ENCODE peak calls at places on chromosomes 1 and 21, in ten cellular contexts. One of them, this sample, is unnamed.

GRCh38 chr21:31180256-31181088 is 142.2 kb upstream of the KRTAP19-8 start:
- DNase-seq in fibroblast of lung: peak
- DNase-seq in HFFc6: peak
- DNase-seq in activated naive CD4-positive, alpha-beta T cell treated with anti-CD3 and anti-CD28 coated beads for 36 hours: peak
- DNase-seq in Calu3: peak
- DNase-seq in NB4: peak
- DNase-seq in HTR-8/SVneo: no peak
- DNase-seq in cardiac fibroblast: peak
- DNase-seq in H4: peak
- DNase-seq in glutamatergic neuron: no peak
- DNase-seq in this sample: no peak

GRCh38 chr1:218996362-218996761 is 177.3 kb upstream of the LYPLAL1 start:
- DNase-seq in HTR-8/SVneo: no peak
- DNase-seq in fibroblast of lung: peak
- DNase-seq in activated naive CD4-positive, alpha-beta T cell treated with anti-CD3 and anti-CD28 coated beads for 36 hours: no peak
- DNase-seq in HFFc6: peak
- DNase-seq in H4: no peak
- DNase-seq in Calu3: no peak
- DNase-seq in glutamatergic neuron: no peak
- DNase-seq in NB4: no peak
- DNase-seq in cardiac fibroblast: peak
- DNase-seq in this sample: no peak

GRCh38 chr1:163174524-163175437 is 27.9 kb downstream of the RGS5 start:
- DNase-seq in H4: peak
- DNase-seq in activated naive CD4-positive, alpha-beta T cell treated with anti-CD3 and anti-CD28 coated beads for 36 hours: peak
- DNase-seq in glutamatergic neuron: peak
- DNase-seq in NB4: peak
- DNase-seq in HFFc6: peak
- DNase-seq in fibroblast of lung: peak
- DNase-seq in Calu3: peak
- DNase-seq in HTR-8/SVneo: peak
- DNase-seq in cardiac fibroblast: peak
- DNase-seq in this sample: peak

GRCh38 chr1:106699436-106699835 is 357.0 kb upstream of the PRMT6 start:
- DNase-seq in Calu3: no peak
- DNase-seq in cardiac fibroblast: peak
- DNase-seq in fibroblast of lung: peak
- DNase-seq in HTR-8/SVneo: no peak
- DNase-seq in NB4: no peak
- DNase-seq in H4: no peak
- DNase-seq in activated naive CD4-positive, alpha-beta T cell treated with anti-CD3 and anti-CD28 coated beads for 36 hours: no peak
- DNase-seq in HFFc6: no peak
- DNase-seq in glutamatergic neuron: no peak
- DNase-seq in this sample: no peak

GRCh38 chr1:100580446-100580845 is 42.5 kb downstream of the GPR88 start:
- DNase-seq in HTR-8/SVneo: no peak
- DNase-seq in activated naive CD4-positive, alpha-beta T cell treated with anti-CD3 and anti-CD28 coated beads for 36 hours: no peak
- DNase-seq in fibroblast of lung: no peak
- DNase-seq in NB4: no peak
- DNase-seq in glutamatergic neuron: no peak
- DNase-seq in cardiac fibroblast: no peak
- DNase-seq in Calu3: no peak
- DNase-seq in H4: no peak
- DNase-seq in HFFc6: no peak
- DNase-seq in this sample: no peak

GRCh38 chr1:200610846-200611245 is 9.7 kb downstream of the KIF14 start:
- DNase-seq in H4: no peak
- DNase-seq in cardiac fibroblast: peak
- DNase-seq in HFFc6: peak
- DNase-seq in glutamatergic neuron: no peak
- DNase-seq in fibroblast of lung: peak
- DNase-seq in activated naive CD4-positive, alpha-beta T cell treated with anti-CD3 and anti-CD28 coated beads for 36 hours: no peak
- DNase-seq in Calu3: no peak
- DNase-seq in NB4: no peak
- DNase-seq in HTR-8/SVneo: no peak
- DNase-seq in this sample: peak

GRCh38 chr1:174795806-174796205 is 203.9 kb upstream of the CACYBP start:
- DNase-seq in NB4: no peak
- DNase-seq in HTR-8/SVneo: no peak
- DNase-seq in fibroblast of lung: no peak
- DNase-seq in activated naive CD4-positive, alpha-beta T cell treated with anti-CD3 and anti-CD28 coated beads for 36 hours: no peak
- DNase-seq in cardiac fibroblast: peak
- DNase-seq in H4: no peak
- DNase-seq in Calu3: no peak
- DNase-seq in glutamatergic neuron: no peak
- DNase-seq in HFFc6: peak
- DNase-seq in this sample: no peak

GRCh38 chr1:243354511-243355153 is 98.8 kb downstream of the SDCCAG8 start:
- DNase-seq in HTR-8/SVneo: no peak
- DNase-seq in NB4: no peak
- DNase-seq in cardiac fibroblast: peak
- DNase-seq in H4: peak
- DNase-seq in activated naive CD4-positive, alpha-beta T cell treated with anti-CD3 and anti-CD28 coated beads for 36 hours: no peak
- DNase-seq in fibroblast of lung: peak
- DNase-seq in HFFc6: peak
- DNase-seq in glutamatergic neuron: no peak
- DNase-seq in Calu3: no peak
- DNase-seq in this sample: peak

GRCh38 chr1:161119017-161119378 is 1.1 kb downstream of the NIT1 start:
- DNase-seq in H4: no peak
- DNase-seq in HTR-8/SVneo: no peak
- DNase-seq in HFFc6: no peak
- DNase-seq in Calu3: no peak
- DNase-seq in cardiac fibroblast: no peak
- DNase-seq in NB4: peak
- DNase-seq in glutamatergic neuron: no peak
- DNase-seq in activated naive CD4-positive, alpha-beta T cell treated with anti-CD3 and anti-CD28 coated beads for 36 hours: peak
- DNase-seq in fibroblast of lung: no peak
- DNase-seq in this sample: no peak

GRCh38 chr1:110457206-110457605 is 6.3 kb downstream of the PROK1 start:
- DNase-seq in NB4: no peak
- DNase-seq in activated naive CD4-positive, alpha-beta T cell treated with anti-CD3 and anti-CD28 coated beads for 36 hours: no peak
- DNase-seq in HFFc6: no peak
- DNase-seq in fibroblast of lung: no peak
- DNase-seq in Calu3: no peak
- DNase-seq in glutamatergic neuron: no peak
- DNase-seq in H4: no peak
- DNase-seq in HTR-8/SVneo: no peak
- DNase-seq in cardiac fibroblast: no peak
- DNase-seq in this sample: no peak

GRCh38 chr21:15495965-15496364 is 233.8 kb upstream of the USP25 start:
- DNase-seq in cardiac fibroblast: peak
- DNase-seq in activated naive CD4-positive, alpha-beta T cell treated with anti-CD3 and anti-CD28 coated beads for 36 hours: no peak
- DNase-seq in HFFc6: no peak
- DNase-seq in HTR-8/SVneo: no peak
- DNase-seq in fibroblast of lung: peak
- DNase-seq in glutamatergic neuron: no peak
- DNase-seq in NB4: no peak
- DNase-seq in H4: no peak
- DNase-seq in Calu3: no peak
- DNase-seq in this sample: no peak

GRCh38 chr1:177082855-177083741 is 81.4 kb downstream of the ASTN1 start:
- DNase-seq in HFFc6: no peak
- DNase-seq in cardiac fibroblast: peak
- DNase-seq in activated naive CD4-positive, alpha-beta T cell treated with anti-CD3 and anti-CD28 coated beads for 36 hours: no peak
- DNase-seq in HTR-8/SVneo: no peak
- DNase-seq in H4: no peak
- DNase-seq in Calu3: no peak
- DNase-seq in fibroblast of lung: no peak
- DNase-seq in glutamatergic neuron: no peak
- DNase-seq in NB4: no peak
- DNase-seq in this sample: no peak

GRCh38 chr1:20355828-20356735 is 65.4 kb downstream of the VWA5B1 start:
- DNase-seq in activated naive CD4-positive, alpha-beta T cell treated with anti-CD3 and anti-CD28 coated beads for 36 hours: peak
- DNase-seq in HTR-8/SVneo: no peak
- DNase-seq in fibroblast of lung: no peak
- DNase-seq in NB4: no peak
- DNase-seq in Calu3: peak
- DNase-seq in HFFc6: no peak
- DNase-seq in glutamatergic neuron: no peak
- DNase-seq in cardiac fibroblast: no peak
- DNase-seq in H4: no peak
- DNase-seq in this sample: no peak

GRCh38 chr1:204084247-204084772 is 11.4 kb downstream of the SOX13 start:
- DNase-seq in activated naive CD4-positive, alpha-beta T cell treated with anti-CD3 and anti-CD28 coated beads for 36 hours: no peak
- DNase-seq in glutamatergic neuron: peak
- DNase-seq in cardiac fibroblast: no peak
- DNase-seq in HTR-8/SVneo: no peak
- DNase-seq in H4: no peak
- DNase-seq in fibroblast of lung: no peak
- DNase-seq in Calu3: peak
- DNase-seq in HFFc6: no peak
- DNase-seq in NB4: no peak
- DNase-seq in this sample: peak

GRCh38 chr1:39866767-39867166 is 16.5 kb downstream of the TRIT1 start:
- DNase-seq in fibroblast of lung: peak
- DNase-seq in HTR-8/SVneo: no peak
- DNase-seq in H4: no peak
- DNase-seq in cardiac fibroblast: peak
- DNase-seq in HFFc6: peak
- DNase-seq in NB4: no peak
- DNase-seq in Calu3: no peak
- DNase-seq in glutamatergic neuron: no peak
- DNase-seq in activated naive CD4-positive, alpha-beta T cell treated with anti-CD3 and anti-CD28 coated beads for 36 hours: no peak
- DNase-seq in this sample: no peak

GRCh38 chr1:81158592-81158991 is 642.1 kb upstream of the ADGRL2 start:
- DNase-seq in glutamatergic neuron: no peak
- DNase-seq in H4: peak
- DNase-seq in HFFc6: peak
- DNase-seq in NB4: no peak
- DNase-seq in fibroblast of lung: peak
- DNase-seq in activated naive CD4-positive, alpha-beta T cell treated with anti-CD3 and anti-CD28 coated beads for 36 hours: no peak
- DNase-seq in cardiac fibroblast: peak
- DNase-seq in Calu3: no peak
- DNase-seq in HTR-8/SVneo: no peak
- DNase-seq in this sample: no peak

GRCh38 chr1:201475915-201476669 is 7.1 kb upstream of the PHLDA3 start:
- DNase-seq in HFFc6: no peak
- DNase-seq in Calu3: no peak
- DNase-seq in NB4: no peak
- DNase-seq in HTR-8/SVneo: no peak
- DNase-seq in activated naive CD4-positive, alpha-beta T cell treated with anti-CD3 and anti-CD28 coated beads for 36 hours: no peak
- DNase-seq in fibroblast of lung: no peak
- DNase-seq in cardiac fibroblast: no peak
- DNase-seq in H4: no peak
- DNase-seq in glutamatergic neuron: no peak
- DNase-seq in this sample: no peak

GRCh38 chr1:36446780-36447179 is 3.5 kb downstream of the OSCP1 start:
- DNase-seq in NB4: peak
- DNase-seq in activated naive CD4-positive, alpha-beta T cell treated with anti-CD3 and anti-CD28 coated beads for 36 hours: no peak
- DNase-seq in glutamatergic neuron: no peak
- DNase-seq in H4: no peak
- DNase-seq in fibroblast of lung: no peak
- DNase-seq in Calu3: no peak
- DNase-seq in HTR-8/SVneo: no peak
- DNase-seq in HFFc6: no peak
- DNase-seq in cardiac fibroblast: no peak
- DNase-seq in this sample: no peak

GRCh38 chr1:157193702-157194391 is 55.7 kb upstream of the ETV3 start:
- DNase-seq in HFFc6: peak
- DNase-seq in HTR-8/SVneo: peak
- DNase-seq in activated naive CD4-positive, alpha-beta T cell treated with anti-CD3 and anti-CD28 coated beads for 36 hours: peak
- DNase-seq in glutamatergic neuron: peak
- DNase-seq in cardiac fibroblast: peak
- DNase-seq in H4: peak
- DNase-seq in Calu3: peak
- DNase-seq in fibroblast of lung: peak
- DNase-seq in NB4: peak
- DNase-seq in this sample: peak

GRCh38 chr1:232922475-232922874 is 27.9 kb upstream of the NTPCR start:
- DNase-seq in fibroblast of lung: peak
- DNase-seq in HTR-8/SVneo: no peak
- DNase-seq in Calu3: no peak
- DNase-seq in NB4: no peak
- DNase-seq in H4: peak
- DNase-seq in cardiac fibroblast: peak
- DNase-seq in activated naive CD4-positive, alpha-beta T cell treated with anti-CD3 and anti-CD28 coated beads for 36 hours: no peak
- DNase-seq in glutamatergic neuron: no peak
- DNase-seq in HFFc6: no peak
- DNase-seq in this sample: no peak

GRCh38 chr21:42165901-42166300 is 53.0 kb upstream of the ABCG1 start:
- DNase-seq in NB4: no peak
- DNase-seq in HFFc6: no peak
- DNase-seq in HTR-8/SVneo: no peak
- DNase-seq in H4: no peak
- DNase-seq in glutamatergic neuron: no peak
- DNase-seq in activated naive CD4-positive, alpha-beta T cell treated with anti-CD3 and anti-CD28 coated beads for 36 hours: no peak
- DNase-seq in cardiac fibroblast: no peak
- DNase-seq in Calu3: no peak
- DNase-seq in fibroblast of lung: no peak
- DNase-seq in this sample: no peak

GRCh38 chr21:42476493-42477342 is 19.3 kb downstream of the RSPH1 start:
- DNase-seq in cardiac fibroblast: no peak
- DNase-seq in HFFc6: no peak
- DNase-seq in HTR-8/SVneo: no peak
- DNase-seq in NB4: no peak
- DNase-seq in activated naive CD4-positive, alpha-beta T cell treated with anti-CD3 and anti-CD28 coated beads for 36 hours: no peak
- DNase-seq in Calu3: no peak
- DNase-seq in glutamatergic neuron: no peak
- DNase-seq in fibroblast of lung: no peak
- DNase-seq in H4: no peak
- DNase-seq in this sample: no peak

GRCh38 chr1:29235955-29236742 is at the start of gene PTPRU:
- DNase-seq in fibroblast of lung: peak
- DNase-seq in HFFc6: peak
- DNase-seq in glutamatergic neuron: peak
- DNase-seq in cardiac fibroblast: peak
- DNase-seq in H4: peak
- DNase-seq in NB4: peak
- DNase-seq in Calu3: peak
- DNase-seq in activated naive CD4-positive, alpha-beta T cell treated with anti-CD3 and anti-CD28 coated beads for 36 hours: peak
- DNase-seq in HTR-8/SVneo: peak
- DNase-seq in this sample: peak

GRCh38 chr1:17911789-17912188 is 156.7 kb downstream of the ACTL8 start:
- DNase-seq in HFFc6: no peak
- DNase-seq in glutamatergic neuron: no peak
- DNase-seq in H4: no peak
- DNase-seq in cardiac fibroblast: no peak
- DNase-seq in HTR-8/SVneo: no peak
- DNase-seq in Calu3: no peak
- DNase-seq in NB4: no peak
- DNase-seq in fibroblast of lung: no peak
- DNase-seq in activated naive CD4-positive, alpha-beta T cell treated with anti-CD3 and anti-CD28 coated beads for 36 hours: no peak
- DNase-seq in this sample: no peak

GRCh38 chr1:234998174-234998741 is 130.4 kb downstream of the TOMM20 start:
- DNase-seq in glutamatergic neuron: no peak
- DNase-seq in HFFc6: no peak
- DNase-seq in NB4: no peak
- DNase-seq in HTR-8/SVneo: no peak
- DNase-seq in fibroblast of lung: peak
- DNase-seq in cardiac fibroblast: peak
- DNase-seq in H4: no peak
- DNase-seq in Calu3: peak
- DNase-seq in activated naive CD4-positive, alpha-beta T cell treated with anti-CD3 and anti-CD28 coated beads for 36 hours: no peak
- DNase-seq in this sample: no peak

GRCh38 chr1:192133350-192133950 is 24.8 kb upstream of the RGS18 start:
- DNase-seq in cardiac fibroblast: peak
- DNase-seq in Calu3: no peak
- DNase-seq in fibroblast of lung: peak
- DNase-seq in HFFc6: no peak
- DNase-seq in NB4: no peak
- DNase-seq in activated naive CD4-positive, alpha-beta T cell treated with anti-CD3 and anti-CD28 coated beads for 36 hours: no peak
- DNase-seq in glutamatergic neuron: no peak
- DNase-seq in HTR-8/SVneo: no peak
- DNase-seq in H4: no peak
- DNase-seq in this sample: no peak

GRCh38 chr1:202821467-202821866 is 10.7 kb downstream of the PCAT6 start:
- DNase-seq in H4: no peak
- DNase-seq in HFFc6: peak
- DNase-seq in glutamatergic neuron: no peak
- DNase-seq in HTR-8/SVneo: no peak
- DNase-seq in Calu3: peak
- DNase-seq in cardiac fibroblast: peak
- DNase-seq in activated naive CD4-positive, alpha-beta T cell treated with anti-CD3 and anti-CD28 coated beads for 36 hours: no peak
- DNase-seq in fibroblast of lung: no peak
- DNase-seq in NB4: no peak
- DNase-seq in this sample: no peak

GRCh38 chr21:46159841-46160562 is 4.6 kb upstream of the FTCD start:
- DNase-seq in NB4: no peak
- DNase-seq in HFFc6: no peak
- DNase-seq in H4: no peak
- DNase-seq in cardiac fibroblast: no peak
- DNase-seq in HTR-8/SVneo: no peak
- DNase-seq in activated naive CD4-positive, alpha-beta T cell treated with anti-CD3 and anti-CD28 coated beads for 36 hours: no peak
- DNase-seq in fibroblast of lung: no peak
- DNase-seq in glutamatergic neuron: no peak
- DNase-seq in Calu3: no peak
- DNase-seq in this sample: no peak

This sample was measured in retina.